ENCODE peak calls at places on chromosome 21, in eight cellular contexts. Z is endothelial cell; G is GDM1; T is IMR-90; R is activated naive CD4-positive, alpha-beta T cell treated with anti-CD3 and anti-CD28 coated beads, Interleukin-2, amount 50 U/mL, for 16 hours; W is RKO; Y is Calu3; O is mesothelial cell of epicardium. L is an unnamed sample.

GRCh38 chr21:45448810-45449657 is 44.1 kb downstream of the COL18A1 start:
- DNase-seq in G (no peak), Y (no peak), O (no peak), R (no peak), T (no peak), W (no peak), Z (no peak), L (no peak)

GRCh38 chr21:33036430-33037162 is 10.9 kb downstream of the OLIG2 start:
- DNase-seq in W (peak; percentile 47), T (peak; percentile 71), Z (no peak), R (no peak), Y (no peak), O (no peak), G (peak; percentile 92), L (peak; percentile 90)

GRCh38 chr21:36052860-36053766 is 7.2 kb downstream of the SETD4 start:
- DNase-seq in Y (no peak), O (no peak), Z (no peak), G (no peak), T (no peak), W (no peak), R (no peak), L (no peak)

GRCh38 chr21:32562426-32562825 is 22.9 kb downstream of the TCP10L start:
- DNase-seq in T (peak; percentile 83), G (no peak), O (no peak), W (no peak), Y (no peak), R (no peak), Z (peak; percentile 18), L (no peak)

GRCh38 chr21:44013380-44014088 is 1.4 kb downstream of the TRAPPC10 start:
- DNase-seq in Z (peak; percentile 20), R (peak; percentile 29), Y (no peak), W (peak; percentile 34), G (no peak), O (no peak), T (peak; percentile 4), L (peak; percentile 70)

GRCh38 chr21:25670726-25671125 is 31.7 kb downstream of the JAM2 start:
- DNase-seq in G (no peak), T (peak; percentile 30), W (no peak), R (no peak), Z (no peak), O (no peak), Y (no peak), L (no peak)

GRCh38 chr21:35976929-35977328 is 83.4 kb downstream of the SETD4 start:
- DNase-seq in O (no peak), R (no peak), W (no peak), Z (no peak), G (no peak), T (no peak), Y (no peak), L (no peak)

GRCh38 chr21:17901458-17902092 is 82.4 kb upstream of the C21orf91 start:
- DNase-seq in Y (no peak), G (no peak), Z (no peak), T (peak; percentile 10), R (no peak), W (no peak), O (no peak), L (peak; percentile 11)

GRCh38 chr21:36567216-36567917 is 87.4 kb upstream of the CLDN14 start:
- DNase-seq in O (no peak), W (no peak), Z (no peak), Y (no peak), R (no peak), G (no peak), T (no peak), L (no peak)

GRCh38 chr21:17391811-17392340 is 121.0 kb upstream of the CXADR start:
- DNase-seq in G (no peak), W (no peak), O (no peak), R (no peak), Y (no peak), Z (no peak), T (no peak), L (no peak)

GRCh38 chr21:46294647-46295176 is 8.6 kb downstream of the YBEY start:
- DNase-seq in Z (no peak), W (no peak), G (no peak), O (no peak), T (peak; percentile 68), Y (peak; percentile 22), R (no peak), L (peak; percentile 59)

GRCh38 chr21:45253180-45253579 is 34.5 kb downstream of the POFUT2 start:
- DNase-seq in W (peak; percentile 18), T (peak; percentile 39), G (no peak), R (no peak), Z (no peak), Y (no peak), O (peak; percentile 31), L (no peak)

GRCh38 chr21:40445349-40445921 is 401.5 kb downstream of the DSCAM start:
- DNase-seq in R (no peak), W (no peak), O (no peak), Y (no peak), T (no peak), Z (no peak), G (no peak), L (no peak)

GRCh38 chr21:46650476-46651098 is 15.1 kb downstream of the PRMT2 start:
- DNase-seq in Y (no peak), W (no peak), G (no peak), O (no peak), Z (no peak), T (no peak), R (no peak), L (no peak)

GRCh38 chr21:31490471-31490870 is 146.4 kb upstream of the TIAM1 start:
- DNase-seq in O (no peak), Y (no peak), W (peak; percentile 4), T (no peak), Z (no peak), G (no peak), R (no peak), L (no peak)

GRCh38 chr21:40278345-40278744 is 411.1 kb downstream of the PCP4 start:
- DNase-seq in T (no peak), W (no peak), Y (no peak), R (no peak), O (no peak), Z (no peak), G (no peak), L (no peak)

GRCh38 chr21:44687671-44688070 is 5.7 kb upstream of the KRTAP12-1 start:
- DNase-seq in T (no peak), R (no peak), O (peak; percentile 10), Z (no peak), Y (no peak), G (no peak), W (no peak), L (no peak)

GRCh38 chr21:38041493-38041892 is 125.2 kb upstream of the KCNJ6 start:
- DNase-seq in W (no peak), O (no peak), Z (no peak), G (no peak), Y (no peak), T (no peak), R (no peak), L (no peak)

GRCh38 chr21:42527489-42528158 is 14.0 kb downstream of the SLC37A1 start:
- DNase-seq in Y (no peak), R (peak; percentile 49), T (no peak), G (no peak), O (no peak), Z (no peak), W (no peak), L (no peak)

GRCh38 chr21:36706951-36707762 is 8.2 kb downstream of the SIM2 start:
- DNase-seq in O (peak; percentile 50), W (no peak), T (peak; percentile 37), Z (peak; percentile 42), G (no peak), R (no peak), Y (no peak), L (no peak)

GRCh38 chr21:21997390-21998333 is 999.5 kb downstream of the NCAM2 start:
- DNase-seq in O (no peak), R (no peak), G (no peak), Z (no peak), T (no peak), W (no peak), Y (no peak), L (no peak)

GRCh38 chr21:27143476-27143875 is 176.6 kb upstream of the ADAMTS5 start:
- DNase-seq in R (no peak), G (no peak), Y (no peak), Z (no peak), W (no peak), O (no peak), T (no peak), L (no peak)

GRCh38 chr21:36260030-36260787 is 59.8 kb upstream of the MORC3 start:
- DNase-seq in T (peak; percentile 73), G (peak; percentile 14), R (peak; percentile 28), O (peak; percentile 45), Z (peak; percentile 51), W (peak; percentile 79), Y (peak; percentile 48), L (peak; percentile 84)

GRCh38 chr21:45021428-45022347 is 52.7 kb upstream of the ADARB1 start:
- DNase-seq in O (no peak), T (no peak), Y (no peak), Z (no peak), R (peak; percentile 10), G (no peak), W (no peak), L (no peak)

L was measured in Kasumi-1.